ENCODE peak calls at places on chromosomes 12 and 14, in five cellular contexts. Z, G, F, A and T are unnamed samples.

GRCh38 chr12:53057816-53058500 is 8.1 kb downstream of the TNS2 start:
- DNase-seq in Z (no peak), G (no peak), F (no peak), A (no peak), T (no peak)

GRCh38 chr14:22420598-22421186 is 168.3 kb downstream of the DAD1 start:
- DNase-seq in Z (no peak), G (no peak), F (no peak), A (no peak), T (no peak)

GRCh38 chr12:108804361-108804949 is 52.9 kb downstream of the SSH1 start:
- DNase-seq in Z (no peak), G (peak; percentile 91), F (peak; percentile 46), A (no peak), T (no peak)

GRCh38 chr14:67263499-67264149 is 22.4 kb downstream of the PALS1 start:
- DNase-seq in Z (no peak), G (peak; percentile 48), F (no peak), A (no peak), T (no peak)

GRCh38 chr14:102949062-102949800 is 26.8 kb downstream of the AMN start:
- DNase-seq in Z (no peak), G (peak; percentile 42), F (no peak), A (peak; percentile 9), T (no peak)

GRCh38 chr14:94180655-94181271 is 6.6 kb downstream of the PPP4R4 start:
- DNase-seq in Z (peak; percentile 71), G (peak; percentile 63), F (peak; percentile 42), A (peak; percentile 58), T (no peak)

GRCh38 chr12:123251403-123252076 is 18.3 kb downstream of the MTRFR start:
- DNase-seq in Z (no peak), G (no peak), F (no peak), A (no peak), T (no peak)

GRCh38 chr12:90152897-90153624 is 444.4 kb upstream of the ATP2B1 start:
- DNase-seq in Z (no peak), G (peak; percentile 47), F (peak; percentile 54), A (peak; percentile 64), T (no peak)

GRCh38 chr12:69688021-69688420 is 11.1 kb downstream of the BEST3 start:
- DNase-seq in Z (peak; percentile 30), G (peak; percentile 5), F (peak; percentile 17), A (peak; percentile 75), T (peak; percentile 39)

GRCh38 chr12:70353780-70354640 is 12.1 kb upstream of the KCNMB4 start:
- DNase-seq in Z (no peak), G (no peak), F (no peak), A (no peak), T (no peak)

GRCh38 chr14:61388173-61388975 is 67.0 kb downstream of the PRKCH start:
- DNase-seq in Z (no peak), G (peak; percentile 30), F (no peak), A (peak; percentile 90), T (peak; percentile 98)

GRCh38 chr12:104063712-104064030 is 660 bp upstream of the HCFC2 start:
- DNase-seq in Z (no peak), G (no peak), F (no peak), A (no peak), T (peak; percentile 34)

GRCh38 chr14:89343356-89343755 is 73.7 kb downstream of the FOXN3 start:
- DNase-seq in Z (no peak), G (no peak), F (no peak), A (no peak), T (no peak)

GRCh38 chr14:79186523-79186922 is 1016.4 kb downstream of the NRXN3 start:
- DNase-seq in Z (no peak), G (no peak), F (no peak), A (no peak), T (no peak)

GRCh38 chr14:22836301-22837058 is at the start of gene MMP14:
- DNase-seq in Z (peak; percentile 80), G (peak; percentile 94), F (peak; percentile 48), A (peak; percentile 65), T (no peak)

DNA sequence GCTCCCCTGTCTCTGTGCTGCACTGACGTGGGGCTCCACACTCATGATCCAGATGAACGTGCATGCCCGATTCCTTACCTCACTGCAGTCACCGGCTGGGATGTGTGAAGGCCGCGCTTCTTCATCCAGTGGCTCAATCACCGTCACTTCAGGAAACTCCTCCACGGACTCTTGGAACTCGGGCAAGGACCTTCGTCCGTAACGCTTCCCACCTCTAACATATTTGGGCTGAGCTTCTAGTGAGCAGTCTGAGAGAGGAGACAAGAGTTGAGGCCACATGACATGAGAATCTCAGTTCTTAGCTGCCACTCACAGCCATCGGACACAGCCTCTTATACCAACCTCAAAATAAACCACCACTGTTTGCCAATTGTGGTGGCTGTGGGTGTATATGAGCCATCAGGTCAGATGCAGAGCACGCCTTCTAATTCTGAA is 38.3 kb downstream of the NIN start:
- DNase-seq in Z (no peak), G (no peak), F (no peak), A (no peak), T (no peak)
- H3F3A ChIP-seq in Z (no peaks in the 10 kb centered on the region), G (peaks cover 4% of the 10 kb centered on the region), F (peaks cover 8% of the 10 kb centered on the region), A (no peaks in the 10 kb centered on the region), T (no peaks in the 10 kb centered on the region)

DNA sequence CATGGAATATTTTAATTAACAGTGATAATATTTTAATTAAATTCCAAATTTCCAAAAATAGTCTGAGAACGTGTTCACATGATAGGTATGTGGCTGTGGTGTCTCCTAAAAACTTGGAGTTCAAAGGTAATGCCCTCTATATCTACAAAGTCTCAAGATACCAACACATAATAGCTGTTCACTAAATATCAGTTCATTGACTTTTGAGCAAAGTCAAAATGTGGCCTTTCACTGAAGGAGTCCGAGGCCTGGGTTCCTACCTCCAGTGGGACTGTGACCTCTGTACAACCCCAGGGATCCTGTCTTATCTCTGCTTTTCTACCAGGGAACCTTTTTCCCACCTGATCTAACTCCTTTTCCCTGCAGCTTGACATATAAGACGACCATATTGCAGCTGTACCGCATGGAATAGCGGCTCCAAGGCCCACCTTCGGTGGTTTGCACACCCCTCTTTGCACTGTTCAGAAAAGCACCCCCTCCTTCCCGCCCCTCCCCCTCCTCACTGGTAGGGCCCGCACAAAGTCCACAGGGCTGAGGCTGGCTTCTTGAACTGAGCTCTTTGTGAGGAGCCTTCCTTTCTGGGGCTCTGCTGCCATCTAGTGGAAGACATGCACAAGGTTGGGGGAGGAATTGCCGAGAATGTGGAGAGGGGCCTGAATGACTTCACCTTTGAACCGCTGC is 3.1 kb downstream of the CCND2 start:
- DNase-seq in Z (peak; percentile 97), G (peak; percentile 80), F (peak; percentile 95), A (peak; percentile 72), T (peak; percentile 73)
- TF ChIP-seq EZH2 in Z (no peak), G (no peak), F (no peak), A (no peak), T (no peak)

DNA sequence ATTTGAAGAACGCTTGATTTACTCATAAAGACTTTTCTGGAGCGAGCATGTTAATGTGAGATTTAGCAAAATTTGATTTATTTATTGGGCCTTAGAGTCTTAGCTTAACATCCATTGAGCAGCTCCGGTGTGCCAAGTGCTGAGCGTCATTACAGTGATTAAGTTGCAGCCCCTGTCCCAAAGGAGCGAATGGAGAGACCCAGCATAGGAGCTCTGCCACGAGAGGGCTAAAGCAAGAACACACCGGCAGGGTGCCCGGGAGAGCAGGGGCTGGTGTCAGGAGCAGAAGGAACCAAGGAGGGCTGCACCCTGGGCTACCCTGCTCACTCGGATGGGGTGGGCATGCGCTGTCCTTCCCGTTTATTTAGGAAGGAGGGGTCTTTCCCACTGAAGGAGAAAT is 50.6 kb downstream of the PPP2R5C start:
- DNase-seq in Z (peak; percentile 24), G (no peak), F (no peak), A (no peak), T (no peak)
- H3F3A ChIP-seq in Z (no peaks in the 10 kb centered on the region), G (peaks cover 25% of the 10 kb centered on the region), F (peaks cover 31% of the 10 kb centered on the region), A (no peaks in the 10 kb centered on the region), T (peaks cover 36% of the 10 kb centered on the region)

GRCh38 chr12:49328816-49329215 is 5.8 kb downstream of the TROAP start:
- DNase-seq in Z (no peak), G (no peak), F (no peak), A (no peak), T (no peak)
- TF ChIP-seq EZH2 in Z (no peak), G (no peak), F (no peak), A (no peak), T (no peak)

DNA sequence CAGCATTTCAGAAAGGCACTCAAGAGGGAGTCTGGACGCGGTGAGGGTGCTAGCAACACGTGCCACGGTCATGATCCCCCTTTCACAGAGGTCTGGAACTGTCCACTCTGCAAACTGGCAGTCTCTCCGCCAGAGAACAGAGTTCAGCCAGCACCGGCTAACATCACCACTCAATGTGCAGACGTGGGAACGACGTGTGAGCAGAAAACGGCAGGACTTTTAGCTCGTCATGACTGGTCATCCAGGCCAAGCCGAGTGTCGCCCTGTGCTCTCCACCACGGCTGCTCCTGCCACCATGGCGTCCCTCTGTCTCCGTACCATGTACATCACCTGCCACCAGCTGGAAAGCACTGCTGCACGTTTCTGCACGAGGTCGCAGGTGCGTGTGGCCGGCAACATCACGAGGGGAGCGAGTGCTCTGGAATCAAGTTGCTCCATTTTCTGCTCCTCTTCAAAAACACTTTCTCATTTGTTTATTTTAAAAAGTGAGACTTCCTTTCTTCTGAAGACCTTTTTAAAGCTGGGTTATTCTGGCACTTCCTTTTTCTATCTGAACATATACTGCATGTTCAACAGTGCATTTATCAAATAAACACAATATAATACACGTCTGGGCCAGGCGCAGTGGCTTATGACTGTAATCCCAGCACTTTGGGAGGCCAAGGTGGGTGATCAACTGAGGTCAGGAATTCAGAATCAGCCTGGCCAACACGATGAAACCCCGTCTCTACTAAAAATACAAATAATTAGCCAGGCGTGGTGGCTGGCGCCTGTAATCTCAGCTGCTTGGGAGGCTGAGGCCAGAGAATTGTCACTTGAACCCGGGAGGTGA is 28.0 kb downstream of the SLC15A4 start:
- DNase-seq in Z (no peak), G (no peak), F (no peak), A (no peak), T (no peak)
- H3F3A ChIP-seq in Z (no peaks in the 10 kb centered on the region), G (no peaks in the 10 kb centered on the region), F (peaks cover 9% of the 10 kb centered on the region), A (no peaks in the 10 kb centered on the region), T (no peaks in the 10 kb centered on the region)

GRCh38 chr14:100567877-100568163 is 19.4 kb downstream of the BEGAIN start:
- DNase-seq in Z (no peak), G (peak; percentile 22), F (peak; percentile 24), A (no peak), T (no peak)
- TF ChIP-seq EZH2 in Z (no peak), G (no peak), F (no peak), A (no peak), T (no peak)

DNA sequence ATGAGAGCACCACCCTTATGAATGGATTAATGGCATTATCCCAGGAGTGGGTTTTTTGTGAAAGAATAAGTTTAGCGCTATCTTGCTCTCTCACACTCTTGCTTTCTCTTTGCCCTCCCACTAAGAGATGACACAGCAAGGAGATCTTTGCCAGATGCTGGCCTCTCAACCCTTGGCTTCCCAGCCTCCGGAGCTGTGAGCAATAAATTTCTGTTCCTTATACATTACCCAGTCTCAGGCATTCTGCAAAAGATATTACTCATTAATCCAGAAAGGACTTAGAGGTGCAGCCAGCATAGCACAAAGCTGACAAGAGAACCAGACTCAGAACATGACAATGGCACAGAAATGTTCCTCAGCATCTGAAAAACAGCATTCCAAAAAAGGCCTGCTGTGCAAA is 190.6 kb downstream of the ITPR2 start:
- DNase-seq in Z (no peak), G (peak; percentile 18), F (no peak), A (no peak), T (no peak)
- H3F3A ChIP-seq in Z (no peaks in the 10 kb centered on the region), G (no peaks in the 10 kb centered on the region), F (peaks cover 8% of the 10 kb centered on the region), A (no peaks in the 10 kb centered on the region), T (no peaks in the 10 kb centered on the region)